ENCODE peak calls at places on chromosomes 11 and 22, in seven cellular contexts. Z is GM23338, K is MM.1S, B is cardiac muscle cell, G is Caco-2, S is hepatocyte, F is sigmoid colon. Q is an unnamed sample.

GRCh38 chr22:19524170-19525115 is at the start of gene CLDN5:
- DNase-seq in S (no peak), G (no peak), F (no peak), Z (peak; percentile 82), K (no peak), B (peak; percentile 36), Q (peak; percentile 89)

GRCh38 chr11:68441466-68442230 is 18.9 kb upstream of the PPP6R3 start:
- DNase-seq in B (peak; percentile 57), G (no peak), K (no peak), F (no peak), Z (no peak), S (no peak), Q (no peak)

GRCh38 chr22:42648368-42649260 is 578 bp downstream of the CYB5R3 start:
- DNase-seq in S (peak; percentile 79), B (peak; percentile 45), Z (no peak), G (peak; percentile 26), F (no peak), K (peak; percentile 27), Q (no peak)

GRCh38 chr22:19806213-19807160 is 45.9 kb downstream of the TBX1 start:
- DNase-seq in G (no peak), Z (no peak), S (peak; percentile 16), B (no peak), K (no peak), F (peak; percentile 70), Q (peak; percentile 38)

GRCh38 chr11:121553806-121554205 is 101.0 kb upstream of the SORL1-AS1 start:
- DNase-seq in S (peak; percentile 92), B (peak; percentile 22), K (no peak), G (peak; percentile 40), Z (no peak), F (no peak), Q (peak; percentile 20)

GRCh38 chr22:35449829-35450689 is 50.1 kb downstream of the MCM5 start:
- DNase-seq in F (no peak), S (no peak), K (no peak), B (no peak), G (no peak), Z (no peak), Q (no peak)

GRCh38 chr11:60936467-60937143 is 12.3 kb downstream of the TMEM132A start:
- DNase-seq in F (no peak), B (no peak), S (no peak), Z (no peak), G (no peak), K (no peak), Q (no peak)

GRCh38 chr11:107271425-107271824 is 186.2 kb downstream of the CWF19L2 start:
- DNase-seq in K (no peak), B (no peak), S (no peak), G (no peak), F (no peak), Z (no peak), Q (no peak)

GRCh38 chr11:11987503-11988022 is 20.9 kb downstream of the DKK3 start:
- DNase-seq in F (no peak), G (no peak), B (peak; percentile 50), Z (peak; percentile 51), K (no peak), S (no peak), Q (peak; percentile 75)

GRCh38 chr11:67393990-67394389 is 2.2 kb downstream of the RAD9A start:
- DNase-seq in F (no peak), B (no peak), S (no peak), K (no peak), Z (no peak), G (no peak), Q (no peak)

GRCh38 chr11:87031433-87032170 is 6.1 kb upstream of the TMEM135 start:
- DNase-seq in B (no peak), K (no peak), G (no peak), Z (no peak), S (no peak), F (no peak), Q (no peak)

GRCh38 chr22:45848904-45849303 is 128.1 kb downstream of the WNT7B start:
- DNase-seq in S (no peak), B (no peak), G (no peak), F (no peak), K (no peak), Z (no peak), Q (no peak)

GRCh38 chr11:8709002-8709672 is 26.5 kb downstream of the RPL27A start:
- DNase-seq in S (peak; percentile 72), Z (peak; percentile 61), G (no peak), F (peak; percentile 98), K (no peak), B (peak; percentile 96), Q (no peak)

GRCh38 chr11:111097191-111097590 is 148.3 kb upstream of the POU2AF2 start:
- DNase-seq in S (peak; percentile 61), F (no peak), Z (peak; percentile 56), B (peak; percentile 82), G (peak; percentile 76), K (no peak), Q (peak; percentile 90)

GRCh38 chr11:116180806-116181600 is 591.8 kb downstream of the BUD13 start:
- DNase-seq in F (no peak), S (no peak), G (no peak), B (no peak), Z (no peak), K (no peak), Q (peak; percentile 41)

GRCh38 chr11:44507896-44508440 is 57.5 kb upstream of the CD82 start:
- DNase-seq in F (no peak), G (no peak), B (no peak), K (no peak), Z (no peak), S (no peak), Q (no peak)

GRCh38 chr11:122393209-122393850 is 262.2 kb upstream of the UBASH3B start:
- DNase-seq in G (no peak), B (peak; percentile 70), Z (no peak), K (no peak), S (no peak), F (no peak), Q (no peak)

GRCh38 chr11:12058425-12059115 is 50.1 kb upstream of the DKK3 start:
- DNase-seq in B (no peak), Z (no peak), S (no peak), K (no peak), F (no peak), G (no peak), Q (no peak)

GRCh38 chr11:36411202-36411640 is 98.9 kb downstream of the TRAF6 start:
- DNase-seq in S (no peak), F (no peak), K (no peak), Z (no peak), B (peak; percentile 22), G (no peak), Q (no peak)

DNA sequence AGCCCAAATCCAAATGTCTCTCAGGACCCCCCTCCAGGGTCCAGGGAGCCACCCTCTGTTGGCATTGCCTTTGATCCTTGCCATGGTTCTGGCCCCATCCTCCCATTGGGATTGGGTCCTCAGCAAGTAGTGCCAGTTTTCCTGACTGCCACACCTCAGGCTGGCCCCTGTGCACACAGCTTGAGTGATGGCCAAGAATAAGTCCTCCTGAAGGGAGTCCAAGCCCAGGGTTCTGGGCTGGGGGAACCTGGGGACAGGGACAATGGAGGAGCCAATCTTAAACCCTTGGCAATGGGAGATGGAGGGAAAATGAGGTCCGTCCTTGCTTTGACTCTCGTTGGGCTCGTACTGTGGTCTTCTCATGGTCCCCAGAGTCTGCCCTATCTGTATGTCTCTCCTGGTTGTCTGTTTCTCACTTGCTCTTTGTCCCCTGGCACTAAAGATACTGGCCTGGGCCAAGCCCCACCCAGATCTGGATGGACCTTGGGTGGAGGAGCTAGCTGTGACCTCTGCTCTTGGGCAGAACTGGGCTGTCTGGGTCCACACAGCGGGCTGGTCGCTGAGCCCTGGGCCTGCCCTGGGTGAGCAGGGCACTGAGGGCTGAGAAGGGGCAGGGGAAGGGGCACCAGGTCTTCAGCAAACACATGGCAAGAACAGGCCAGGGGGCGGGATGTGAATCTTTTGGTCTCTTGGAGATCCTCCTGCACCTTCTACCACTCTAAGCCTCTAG is 2.9 kb downstream of the SOX10 start:
- DNase-seq in F (no peak), K (no peak), Z (no peak), G (no peak), B (no peak), S (no peak), Q (no peak)
- H3K4me1 ChIP-seq in F (no peaks in the 10 kb centered on the region), K (no peaks in the 10 kb centered on the region), Z (peaks cover 10% of the 10 kb centered on the region), G (no peaks in the 10 kb centered on the region), B (no peaks in the 10 kb centered on the region), S (peaks cover 5% of the 10 kb centered on the region), Q (peaks cover 14% of the 10 kb centered on the region)

DNA sequence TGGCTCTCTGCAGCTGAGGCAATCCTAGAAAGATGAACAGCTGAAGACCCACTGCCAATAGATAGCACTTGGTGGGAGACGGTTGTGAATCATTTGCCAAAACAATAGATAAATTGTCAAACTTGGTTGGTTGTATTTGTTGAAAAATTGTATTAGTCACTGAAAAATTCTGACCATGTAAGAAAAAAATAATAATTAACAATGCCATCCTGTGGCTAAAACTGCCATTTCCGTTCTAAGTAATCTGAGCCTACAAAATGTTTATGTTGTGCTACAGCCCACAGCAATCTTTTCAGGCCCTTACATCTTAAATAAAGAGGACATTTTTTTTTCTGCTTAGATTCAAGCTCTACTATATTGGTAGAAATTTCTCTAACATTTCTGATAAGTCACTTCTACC is 103.2 kb upstream of the ANO3 start:
- DNase-seq in S (no peak), G (no peak), Z (no peak), B (peak; percentile 40), K (no peak), F (no peak), Q (no peak)
- H3K36me3 ChIP-seq in S (no peaks in the 10 kb centered on the region), G (no peaks in the 10 kb centered on the region), Z (no peaks in the 10 kb centered on the region), B (no peaks in the 10 kb centered on the region), K (no peaks in the 10 kb centered on the region), F (no peaks in the 10 kb centered on the region), Q (no peaks in the 10 kb centered on the region)

GRCh38 chr11:123473941-123474668 is 44.0 kb downstream of the GRAMD1B start:
- DNase-seq in B (peak; percentile 94), S (no peak), G (no peak), K (no peak), Z (no peak), F (peak; percentile 0), Q (no peak)

GRCh38 chr11:123472236-123472935 is 42.3 kb downstream of the GRAMD1B start:
- DNase-seq in Z (no peak), S (no peak), G (no peak), B (no peak), K (no peak), F (peak; percentile 8), Q (no peak)

GRCh38 chr11:123475478-123475877 is 45.4 kb downstream of the GRAMD1B start:
- DNase-seq in F (peak; percentile 18), B (peak; percentile 65), K (no peak), Z (peak; percentile 72), G (peak; percentile 24), S (peak; percentile 62), Q (peak; percentile 60)

GRCh38 chr11:123477205-123477907 is 47.3 kb downstream of the GRAMD1B start:
- DNase-seq in G (no peak), K (no peak), Z (no peak), S (no peak), B (no peak), F (no peak), Q (no peak)

DNA sequence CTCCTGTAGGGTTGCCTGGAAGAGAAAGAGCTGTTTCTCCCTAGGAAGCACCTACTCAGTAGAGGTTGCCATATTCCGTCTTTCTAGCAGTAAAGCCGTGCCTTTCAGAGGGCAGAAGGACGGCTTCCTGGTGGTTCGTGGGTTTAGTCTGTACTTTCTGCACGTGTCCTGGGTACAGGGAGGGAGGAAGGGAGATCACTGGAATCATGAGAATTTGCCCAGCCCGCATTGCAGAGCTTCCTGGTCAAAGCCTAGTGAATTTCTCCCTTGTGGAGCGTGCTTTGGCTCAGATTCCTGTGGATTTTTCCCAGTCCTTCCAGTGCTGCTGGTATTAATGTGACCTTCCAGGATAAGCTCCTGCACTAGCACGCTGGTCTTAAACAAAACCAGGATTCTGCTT is 44.9 kb downstream of the GRAMD1B start:
- DNase-seq in F (peak; percentile 56), S (no peak), Z (no peak), G (no peak), K (no peak), B (peak; percentile 70), Q (no peak)
- H3K4me1 ChIP-seq in F (no peaks in the 10 kb centered on the region), S (no peaks in the 10 kb centered on the region), Z (peaks cover 7% of the 10 kb centered on the region), G (no peaks in the 10 kb centered on the region), K (peaks cover 5% of the 10 kb centered on the region), B (peaks cover 27% of the 10 kb centered on the region), Q (peaks cover 27% of the 10 kb centered on the region)

GRCh38 chr22:20930004-20930403 is 12.8 kb downstream of the CRKL start:
- DNase-seq in G (no peak), B (no peak), K (no peak), Z (no peak), S (no peak), F (no peak), Q (no peak)
- H3K36me3 ChIP-seq in G (peaks cover 1% of the 10 kb centered on the region), B (peaks cover 9% of the 10 kb centered on the region), K (peaks cover 8% of the 10 kb centered on the region), Z (peaks cover 15% of the 10 kb centered on the region), S (no peaks in the 10 kb centered on the region), F (no peaks in the 10 kb centered on the region), Q (peaks cover 42% of the 10 kb centered on the region)

Q was measured in endodermal cell.